ENCODE peak calls at places on chromosome 5, in five cellular contexts. A is T-helper 9 cell, F is renal cortical epithelial cell, W is C1 segment of cervical spinal cord, V is sigmoid colon. P is an unnamed sample.

GRCh38 chr5:31887556-31887955 is 248.6 kb downstream of the PDZD2 start:
- DNase-seq in V (no peak), A (no peak), F (no peak), W (peak; percentile 85), P (no peak)

GRCh38 chr5:93349613-93350012 is 231.4 kb downstream of the NR2F1-AS1 start:
- DNase-seq in A (no peak), V (no peak), F (peak; percentile 65), W (no peak), P (no peak)

GRCh38 chr5:149333711-149334443 is 11.4 kb upstream of the GRPEL2 start:
- DNase-seq in W (no peak), V (no peak), A (no peak), F (no peak), P (no peak)

GRCh38 chr5:168332042-168332441 is 40.6 kb downstream of the WWC1 start:
- DNase-seq in F (peak; percentile 63), A (no peak), W (no peak), V (no peak), P (no peak)

GRCh38 chr5:77859306-77859705 is 83.2 kb upstream of the TBCA start:
- DNase-seq in V (no peak), A (no peak), F (no peak), W (no peak), P (no peak)

GRCh38 chr5:180352116-180352975 is 790 bp downstream of the GFPT2 start:
- DNase-seq in V (peak; percentile 83), W (peak; percentile 19), A (no peak), F (peak; percentile 7), P (no peak)

GRCh38 chr5:14109771-14110170 is 33.4 kb upstream of the TRIO start:
- DNase-seq in F (no peak), A (no peak), W (no peak), V (no peak), P (no peak)

GRCh38 chr5:56818409-56819026 is 3.2 kb downstream of the MAP3K1 start:
- DNase-seq in F (no peak), A (no peak), W (no peak), V (no peak), P (no peak)

P was measured in T-helper 22 cell.